ENCODE peak calls at places on chromosome 20, in seven cellular contexts. X is hepatocyte; P is IMR-90; Y is fibroblast of lung; A is GM23248; Q is CD8-positive, alpha-beta memory T cell; R is neuronal stem cell. C is an unnamed sample.
A peak's percentile ranks its signal among the peaks of the same experiment; 100 is the strongest.

GRCh38 chr20:326645-327031 is 1.3 kb downstream of the SOX12 start:
- DNase-seq in X (peak; percentile 62), P (no peak), Y (peak; percentile 25), A (peak; percentile 66), Q (no peak), R (peak; percentile 62), C (no peak)

GRCh38 chr20:18276821-18277220 is 11.5 kb upstream of the ZNF133 start:
- DNase-seq in X (peak; percentile 88), P (peak; percentile 71), Y (peak; percentile 70), A (peak; percentile 88), Q (peak; percentile 62), R (peak; percentile 75), C (peak; percentile 57)

GRCh38 chr20:10249048-10249770 is 30.6 kb downstream of the SNAP25 start:
- DNase-seq in X (no peak), P (peak; percentile 44), Y (no peak), A (no peak), Q (no peak), R (no peak), C (no peak)

GRCh38 chr20:881051-881820 is 34.9 kb downstream of the ANGPT4 start:
- DNase-seq in X (no peak), P (peak; percentile 31), Y (peak; percentile 23), A (peak; percentile 73), Q (peak; percentile 19), R (no peak), C (no peak)

GRCh38 chr20:48604426-48604825 is 223.4 kb downstream of the PREX1 start:
- DNase-seq in X (no peak), P (no peak), Y (no peak), A (no peak), Q (peak; percentile 18), R (no peak), C (no peak)

GRCh38 chr20:3039426-3039825 is 4.0 kb upstream of the GNRH2 start:
- DNase-seq in X (no peak), P (no peak), Y (no peak), A (no peak), Q (no peak), R (no peak), C (no peak)

GRCh38 chr20:30284533-30284932 is 972.9 kb upstream of the DEFB115 start:
- DNase-seq in X (no peak), P (no peak), Y (no peak), A (no peak), Q (peak; percentile 51), R (no peak), C (no peak)

GRCh38 chr20:59783020-59784010 is 150.1 kb downstream of the SYCP2 start:
- DNase-seq in X (peak; percentile 73), P (peak; percentile 15), Y (peak; percentile 35), A (peak; percentile 56), Q (no peak), R (peak; percentile 77), C (peak; percentile 77)

GRCh38 chr20:49303211-49303610 is 25.4 kb upstream of the ZNFX1 start:
- DNase-seq in X (no peak), P (no peak), Y (no peak), A (peak; percentile 68), Q (no peak), R (no peak), C (no peak)

GRCh38 chr20:58081842-58082241 is 146.6 kb downstream of the ANKRD60 start:
- DNase-seq in X (no peak), P (no peak), Y (peak; percentile 26), A (peak; percentile 85), Q (no peak), R (no peak), C (no peak)

GRCh38 chr20:47670913-47671312 is 114.4 kb downstream of the SULF2 start:
- DNase-seq in X (no peak), P (no peak), Y (no peak), A (no peak), Q (no peak), R (no peak), C (no peak)

GRCh38 chr20:37243937-37244571 is 17.6 kb downstream of the GHRH start:
- DNase-seq in X (no peak), P (no peak), Y (peak; percentile 9), A (no peak), Q (no peak), R (no peak), C (peak; percentile 82)

GRCh38 chr20:57287901-57288300 is 21.5 kb upstream of the BMP7 start:
- DNase-seq in X (no peak), P (no peak), Y (no peak), A (no peak), Q (no peak), R (no peak), C (peak; percentile 20)

GRCh38 chr20:58593880-58594473 is 57.1 kb upstream of the STX16 start:
- DNase-seq in X (no peak), P (no peak), Y (no peak), A (no peak), Q (no peak), R (no peak), C (no peak)

DNA sequence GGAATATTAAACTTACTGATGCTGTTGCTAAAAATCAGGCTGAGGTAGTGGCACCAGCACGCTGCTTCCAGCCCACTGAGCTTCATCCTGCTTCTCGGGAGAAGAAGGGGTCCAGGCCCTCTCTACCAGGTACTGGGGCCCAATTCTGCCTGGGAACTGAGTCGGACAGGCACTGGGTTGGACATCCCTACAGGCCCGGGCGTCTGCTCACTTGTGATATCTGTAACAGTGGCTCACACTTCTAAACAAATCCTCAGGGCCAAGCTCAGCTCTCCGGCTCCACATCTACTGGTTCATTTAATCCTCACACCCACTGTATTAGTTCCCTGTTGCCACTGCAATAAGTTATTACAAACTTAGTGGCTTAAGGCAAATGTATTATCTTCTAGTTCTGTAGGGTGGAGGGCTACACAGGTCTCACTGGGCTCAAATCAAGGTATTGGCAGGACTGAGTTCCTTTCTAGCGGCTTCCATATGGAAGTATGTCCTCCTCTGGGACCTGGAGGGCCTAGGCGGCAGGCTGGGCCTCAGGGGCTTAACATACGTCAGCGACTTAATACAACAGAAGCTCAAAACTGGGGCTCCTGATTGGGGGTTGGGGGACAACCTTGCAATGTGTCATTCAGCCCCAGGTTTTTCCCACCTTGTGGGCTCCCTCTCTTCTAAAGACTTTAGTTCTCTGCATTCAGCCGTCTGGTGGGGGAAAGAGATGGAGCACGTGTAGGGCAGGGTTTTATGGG is 1.6 kb upstream of the KCNK15 start:
- DNase-seq in X (no peak), P (no peak), Y (no peak), A (no peak), Q (no peak), R (no peak), C (no peak)
- H3K27ac ChIP-seq in X (no peak overlapping the region), P (no peak overlapping the region), Y (no peak overlapping the region), A (no peak overlapping the region), Q (no peak overlapping the region), R (no peak overlapping the region), C (no peak overlapping the region)

GRCh38 chr20:63679799-63680305 is 16.6 kb upstream of the TNFRSF6B start:
- DNase-seq in X (no peak), P (no peak), Y (no peak), A (no peak), Q (no peak), R (no peak), C (no peak)

GRCh38 chr20:63680427-63680826 is 16.0 kb upstream of the TNFRSF6B start:
- DNase-seq in X (no peak), P (no peak), Y (no peak), A (no peak), Q (no peak), R (no peak), C (no peak)

GRCh38 chr20:63681609-63682142 is 14.8 kb upstream of the TNFRSF6B start:
- DNase-seq in X (no peak), P (no peak), Y (no peak), A (no peak), Q (no peak), R (no peak), C (no peak)

GRCh38 chr20:63680857-63681608 is 15.4 kb upstream of the TNFRSF6B start:
- DNase-seq in X (no peak), P (no peak), Y (no peak), A (no peak), Q (no peak), R (no peak), C (no peak)

DNA sequence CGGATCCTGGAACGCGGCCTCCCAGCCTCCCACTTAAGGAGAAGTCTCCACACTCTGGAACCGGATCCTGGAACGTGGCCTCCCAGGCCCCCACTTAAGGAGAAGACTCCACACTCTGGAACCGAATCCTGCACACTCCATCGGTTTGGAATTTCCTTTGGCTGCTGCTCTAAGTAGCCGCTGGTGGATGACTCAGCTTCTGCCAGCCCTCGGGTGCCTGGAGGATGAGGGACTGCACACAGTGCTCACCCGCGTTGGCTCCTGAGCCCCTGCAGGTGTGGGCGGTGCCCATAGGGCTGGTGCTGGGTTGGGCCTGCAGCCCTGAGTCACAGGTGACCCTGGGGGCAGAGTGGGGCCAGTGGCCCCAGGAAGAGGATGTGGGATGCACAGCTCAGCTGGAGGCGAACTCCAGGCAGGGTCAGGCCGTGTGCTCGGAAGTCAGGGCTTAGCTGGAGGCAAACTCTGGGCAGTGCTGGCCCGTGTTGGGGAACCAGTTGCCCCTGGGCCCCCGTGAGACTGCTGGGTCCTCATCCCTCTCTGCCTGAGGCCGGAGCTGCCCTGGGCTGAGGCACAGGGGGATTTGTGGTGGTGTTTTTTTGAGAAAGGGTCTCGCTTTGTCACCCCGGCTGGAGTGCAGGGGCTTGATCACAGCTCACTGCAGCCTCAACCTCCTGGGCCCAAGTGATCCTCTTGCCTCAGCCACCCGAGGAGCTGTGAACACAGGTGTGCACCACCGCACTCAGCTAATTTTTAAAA is 13.9 kb upstream of the TNFRSF6B start:
- DNase-seq in X (peak; percentile 81), P (peak; percentile 98), Y (peak; percentile 95), A (peak; percentile 98), Q (no peak), R (no peak), C (peak; percentile 87)
- H3K4me1 ChIP-seq in X (peaks cover 11% of the 10 kb centered on the region), P (peaks cover 31% of the 10 kb centered on the region), Y (peaks cover 30% of the 10 kb centered on the region), A (peaks cover 32% of the 10 kb centered on the region), Q (peaks cover 15% of the 10 kb centered on the region), R (peaks cover 17% of the 10 kb centered on the region), C (peaks cover 10% of the 10 kb centered on the region)

DNA sequence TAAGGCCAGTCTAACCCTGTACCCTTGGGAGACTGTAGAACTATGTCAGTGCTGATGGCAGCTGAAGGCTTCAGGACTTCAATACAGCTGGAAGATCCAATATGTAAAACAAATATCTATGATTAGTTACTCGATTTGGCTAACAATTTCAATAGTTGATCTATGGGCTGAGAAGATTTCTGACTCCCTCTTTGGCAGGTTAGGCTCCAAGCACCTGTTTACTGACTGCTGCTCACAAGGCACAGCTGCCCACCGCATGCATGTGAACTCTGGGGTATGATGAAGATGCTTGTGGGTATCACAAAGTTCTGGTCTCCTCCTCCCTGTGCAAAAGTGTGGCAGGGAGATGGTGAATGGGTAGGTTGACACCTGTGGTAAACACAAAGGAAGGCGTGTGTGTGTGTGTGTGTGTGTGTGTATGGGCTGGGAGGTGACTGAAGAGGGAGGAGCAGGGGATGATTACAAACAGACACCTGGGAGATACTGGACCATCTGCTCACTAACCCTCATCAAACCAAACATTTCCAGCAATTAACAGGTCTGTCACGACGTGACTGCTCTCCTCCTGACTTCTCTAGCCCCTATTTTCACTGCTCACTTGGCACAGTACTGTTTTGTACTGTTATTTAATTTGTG is 18.1 kb downstream of the ELMO2 start:
- DNase-seq in X (no peak), P (no peak), Y (no peak), A (no peak), Q (no peak), R (no peak), C (no peak)
- H3K27ac ChIP-seq in X (no peak overlapping the region), P (no peak overlapping the region), Y (no peak overlapping the region), A (no peak overlapping the region), Q (no peak overlapping the region), R (no peak overlapping the region), C (no peak overlapping the region)

DNA sequence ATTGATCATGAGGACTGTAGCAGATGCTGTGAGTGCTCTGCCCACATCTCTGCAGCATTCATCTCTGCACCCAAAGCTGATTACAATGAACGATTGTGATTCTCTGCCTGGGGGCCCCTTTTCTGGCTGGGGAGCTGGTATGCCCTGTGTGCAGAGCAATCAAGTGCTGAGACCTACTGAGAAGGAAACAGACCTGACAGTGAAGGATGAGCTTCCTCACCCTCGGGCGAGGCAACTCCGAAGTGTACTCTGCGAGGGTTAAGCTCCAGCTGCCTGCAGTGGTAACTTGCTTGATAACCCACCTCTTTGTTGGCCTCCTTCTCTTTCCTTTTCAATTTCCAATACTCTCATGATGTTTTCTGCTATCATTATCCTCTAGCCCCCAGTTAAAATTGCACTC is 289.7 kb upstream of the RNF24 start:
- DNase-seq in X (no peak), P (no peak), Y (no peak), A (no peak), Q (no peak), R (no peak), C (no peak)
- H3K4me1 ChIP-seq in X (no peaks in the 10 kb centered on the region), P (peaks cover 2% of the 10 kb centered on the region), Y (peaks cover 4% of the 10 kb centered on the region), A (peaks cover 13% of the 10 kb centered on the region), Q (no peaks in the 10 kb centered on the region), R (no peaks in the 10 kb centered on the region), C (no peaks in the 10 kb centered on the region)

C was measured in right cardiac atrium.